ENCODE peak calls at places on chromosomes 5 and 9, in six cellular contexts. C is astrocyte of the spinal cord, X is MCF 10A, I is sciatic nerve, G is SW 1271, R is NCI-H1105 treated with DMSO at 0.1 percent for 48 hours. U is an unnamed sample.

GRCh38 chr5:757931-758697 is 26.4 kb downstream of the ZDHHC11B start:
- DNase-seq in R (no peak), C (no peak), X (no peak), I (peak; percentile 58), G (no peak), U (no peak)

GRCh38 chr9:32551491-32552049 is 557 bp upstream of the SMIM27 start:
- DNase-seq in C (no peak), G (no peak), I (no peak), R (peak; percentile 65), X (no peak), U (peak; percentile 43)

GRCh38 chr9:16950051-16950450 is 79.6 kb upstream of the BNC2 start:
- DNase-seq in X (no peak), C (no peak), G (no peak), I (no peak), R (no peak), U (no peak)

GRCh38 chr9:130041648-130042405 is 1.2 kb downstream of the FNBP1 start:
- DNase-seq in I (no peak), C (no peak), X (peak; percentile 26), R (peak; percentile 16), G (no peak), U (no peak)

GRCh38 chr5:72427488-72428437 is 79.4 kb downstream of the ZNF366 start:
- DNase-seq in R (no peak), X (no peak), G (no peak), I (no peak), C (peak; percentile 45), U (no peak)

GRCh38 chr9:21995652-21996275 is 1.2 kb downstream of the CDKN2B-AS1 start:
- DNase-seq in R (peak; percentile 30), X (no peak), I (peak; percentile 73), C (peak; percentile 68), G (no peak), U (no peak)

GRCh38 chr5:56323505-56323904 is 90.4 kb upstream of the ANKRD55 start:
- DNase-seq in I (no peak), G (no peak), X (peak; percentile 81), R (no peak), C (peak; percentile 71), U (peak; percentile 19)

GRCh38 chr5:151151263-151151660 is 6.3 kb downstream of the ANXA6 start:
- DNase-seq in I (no peak), R (no peak), X (no peak), C (no peak), G (no peak), U (no peak)

GRCh38 chr9:128249914-128250838 is 25.6 kb downstream of the GOLGA2 start:
- DNase-seq in I (peak; percentile 93), G (no peak), C (peak; percentile 82), R (peak; percentile 68), X (peak; percentile 90), U (peak; percentile 93)

GRCh38 chr9:27865031-27865438 is 291.8 kb upstream of the C9orf72 start:
- DNase-seq in X (peak; percentile 77), G (no peak), I (no peak), R (peak; percentile 88), C (peak; percentile 47), U (no peak)

GRCh38 chr5:87627360-87627759 is 214.6 kb upstream of the CCNH start:
- DNase-seq in I (no peak), X (no peak), G (no peak), C (no peak), R (no peak), U (no peak)

GRCh38 chr5:173714551-173715428 is 98.3 kb upstream of the BOD1 start:
- DNase-seq in X (peak; percentile 96), C (peak; percentile 72), I (no peak), R (no peak), G (no peak), U (no peak)

GRCh38 chr5:33745101-33745770 is 146.6 kb downstream of the ADAMTS12 start:
- DNase-seq in R (no peak), X (no peak), I (no peak), G (no peak), C (no peak), U (no peak)

GRCh38 chr9:81619353-81620008 is 69.9 kb downstream of the TLE1 start:
- DNase-seq in C (peak; percentile 92), I (no peak), X (no peak), G (no peak), R (no peak), U (no peak)

GRCh38 chr5:138282918-138283742 is 8.7 kb upstream of the GFRA3 start:
- DNase-seq in G (peak; percentile 17), C (peak; percentile 51), R (peak; percentile 30), I (peak; percentile 64), X (peak; percentile 57), U (no peak)